ENCODE peak calls at places on chromosomes 7 and 10, in six cellular contexts. D is progenitor cell of endocrine pancreas, Y is gastrocnemius medialis, F is lower lobe of right lung, B is fibroblast of pulmonary artery, X is fibroblast of mammary gland. V is an unnamed sample.

GRCh38 chr7:98178762-98179490 is 32.3 kb upstream of the BHLHA15 start:
- DNase-seq in F (no peak), B (no peak), X (no peak), D (no peak), Y (peak; percentile 62), V (no peak)

GRCh38 chr7:82175319-82175718 is 268.3 kb downstream of the CACNA2D1 start:
- DNase-seq in D (no peak), Y (no peak), F (no peak), X (no peak), B (no peak), V (no peak)

GRCh38 chr10:70561051-70561450 is 41.5 kb downstream of the PRF1 start:
- DNase-seq in Y (no peak), B (no peak), D (no peak), X (peak; percentile 29), F (peak; percentile 67), V (no peak)

GRCh38 chr7:78326189-78326588 is 527.6 kb downstream of the PHTF2 start:
- DNase-seq in D (no peak), Y (no peak), B (peak; percentile 1), F (no peak), X (peak; percentile 2), V (peak; percentile 66)

GRCh38 chr10:33566426-33566825 is 232.0 kb upstream of the NRP1 start:
- DNase-seq in Y (peak; percentile 13), D (no peak), B (no peak), X (no peak), F (no peak), V (no peak)

GRCh38 chr7:58086461-58086860 is 636.5 kb downstream of the ZNF716 start:
- DNase-seq in B (no peak), F (no peak), X (no peak), Y (no peak), D (no peak), V (no peak)

GRCh38 chr7:108294595-108294994 is 161.6 kb downstream of the NRCAM start:
- DNase-seq in X (no peak), B (peak; percentile 45), D (no peak), Y (no peak), F (no peak), V (no peak)

GRCh38 chr7:116571552-116571951 is 46.7 kb downstream of the CAV1 start:
- DNase-seq in Y (no peak), D (no peak), F (no peak), B (no peak), X (peak; percentile 71), V (no peak)

GRCh38 chr7:118185163-118185860 is 1.3 kb downstream of the LSM8 start:
- DNase-seq in X (peak; percentile 45), Y (no peak), D (no peak), B (peak; percentile 20), F (no peak), V (peak; percentile 45)

GRCh38 chr7:118183586-118184391 is at the start of gene LSM8:
- DNase-seq in B (peak; percentile 99), X (peak; percentile 98), F (peak; percentile 97), D (peak; percentile 94), Y (peak; percentile 96), V (peak; percentile 95)

GRCh38 chr7:118182618-118183253 is 1.2 kb upstream of the LSM8 start:
- DNase-seq in D (no peak), Y (no peak), F (no peak), X (no peak), B (no peak), V (no peak)

GRCh38 chr7:118183254-118183585 is 744 bp upstream of the LSM8 start:
- DNase-seq in Y (no peak), X (peak; percentile 16), D (no peak), B (peak; percentile 20), F (no peak), V (no peak)

GRCh38 chr7:118184392-118184899 is 482 bp downstream of the LSM8 start:
- DNase-seq in X (peak; percentile 6), Y (no peak), F (no peak), D (no peak), B (peak; percentile 10), V (no peak)
- TF ChIP-seq CTCF in X (no peak), Y (no peak), F (no peak), D (no peak), B (no peak), V (no peak)

GRCh38 chr7:30841025-30841735 is 70.0 kb downstream of the MINDY4 start:
- DNase-seq in F (no peak), B (peak; percentile 12), X (no peak), D (no peak), Y (no peak), V (peak; percentile 49)

GRCh38 chr7:30840176-30841024 is 69.2 kb downstream of the MINDY4 start:
- DNase-seq in F (no peak), X (no peak), D (no peak), Y (no peak), B (no peak), V (no peak)

GRCh38 chr7:30842542-30843451 is 68.9 kb upstream of the AQP1 start:
- DNase-seq in F (peak; percentile 72), X (peak; percentile 27), Y (no peak), D (no peak), B (peak; percentile 13), V (no peak)

GRCh38 chr7:30843741-30844482 is 67.7 kb upstream of the AQP1 start:
- DNase-seq in D (no peak), B (no peak), X (no peak), Y (no peak), F (no peak), V (no peak)

DNA sequence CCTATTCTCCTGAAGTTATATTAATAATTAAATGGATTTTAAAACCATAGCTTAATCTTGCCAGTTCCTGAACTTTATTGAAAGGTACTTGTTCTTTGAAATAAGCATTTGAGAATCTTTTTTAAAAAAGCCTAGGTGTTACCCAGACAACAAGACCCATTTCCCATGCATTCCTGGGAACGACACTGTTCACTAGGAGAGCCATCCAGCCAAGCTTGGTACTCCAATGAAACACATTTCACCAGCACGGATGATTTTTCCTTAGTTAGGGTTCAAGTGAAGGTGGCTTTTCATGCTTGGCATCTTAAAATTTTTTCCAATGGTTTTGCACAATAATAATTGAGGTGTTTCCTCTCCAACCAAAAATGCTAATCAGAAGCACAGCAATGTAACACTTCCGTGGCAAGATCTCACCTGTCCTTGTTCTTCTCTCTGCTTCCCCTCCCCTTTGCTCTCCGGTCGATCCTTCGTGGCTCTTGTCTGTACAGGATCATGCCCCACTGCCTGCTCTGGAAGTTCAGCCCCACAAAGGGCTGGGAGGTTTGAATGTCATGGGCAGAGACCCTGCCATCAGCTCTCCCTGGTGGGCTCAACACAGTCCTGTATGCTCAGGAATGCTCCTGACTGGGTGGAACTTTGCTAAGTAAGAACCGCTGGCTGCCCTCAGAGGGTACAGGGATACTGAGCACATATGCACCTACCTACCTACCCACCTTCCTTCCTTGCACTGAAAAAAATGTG is 69.7 kb upstream of the AQP1 start:
- DNase-seq in Y (no peak), F (no peak), B (no peak), D (no peak), X (no peak), V (no peak)
- TF ChIP-seq CTCF in Y (no peak), F (no peak), B (no peak), D (no peak), X (no peak), V (no peak)

GRCh38 chr10:11472158-11472753 is 139.2 kb downstream of the USP6NL start:
- DNase-seq in B (peak; percentile 65), D (peak; percentile 44), F (peak; percentile 62), X (peak; percentile 58), Y (peak; percentile 33), V (peak; percentile 15)
- TF ChIP-seq CTCF in B (peak; percentile 91), D (peak; percentile 78), F (peak; percentile 82), X (peak; percentile 90), Y (peak; percentile 75), V (peak; percentile 83)

GRCh38 chr7:90244909-90245841 is at the start of gene CFAP69:
- DNase-seq in X (peak; percentile 88), B (peak; percentile 90), F (peak; percentile 94), Y (peak; percentile 77), D (peak; percentile 92), V (peak; percentile 76)
- TF ChIP-seq CTCF in X (peak; percentile 31), B (peak; percentile 50), F (peak; percentile 15), Y (peak; percentile 40), D (peak; percentile 32), V (no peak)

GRCh38 chr7:6430271-6430940 is 17.3 kb downstream of the DAGLB start:
- DNase-seq in F (no peak), Y (no peak), B (peak; percentile 68), D (no peak), X (peak; percentile 67), V (peak; percentile 55)
- TF ChIP-seq CTCF in F (no peak), Y (no peak), B (peak; percentile 36), D (peak; percentile 27), X (peak; percentile 15), V (peak; percentile 24)

DNA sequence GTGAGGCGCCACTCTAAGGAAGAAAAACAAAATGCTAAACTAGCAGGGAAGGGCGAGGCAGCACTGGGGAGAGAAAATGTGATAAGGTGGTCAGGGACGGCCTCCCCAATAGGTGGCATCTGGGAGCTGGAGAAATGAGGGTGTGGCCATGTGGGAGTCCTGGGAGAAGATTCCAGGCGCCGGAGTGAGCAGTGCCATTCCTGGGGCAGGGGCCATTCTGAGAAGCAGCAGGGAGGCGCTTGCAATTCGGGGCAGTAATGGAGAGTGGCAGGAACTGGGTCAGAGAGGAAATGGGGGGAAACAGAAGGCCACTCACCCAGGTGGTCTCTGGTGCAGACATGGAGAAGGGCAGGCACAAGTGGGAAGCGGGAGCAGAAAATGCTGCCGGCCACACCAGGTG is 61.8 kb upstream of the LRRC18 start:
- DNase-seq in B (no peak), D (no peak), Y (no peak), X (no peak), F (no peak), V (no peak)
- TF ChIP-seq CTCF in B (no peak), D (peak; percentile 14), Y (no peak), X (no peak), F (peak; percentile 7), V (no peak)

GRCh38 chr7:151012031-151012692 is 12.1 kb downstream of the ATG9B start:
- DNase-seq in B (no peak), X (no peak), F (no peak), Y (no peak), D (no peak), V (no peak)

GRCh38 chr7:151013356-151013727 is 11.0 kb downstream of the ATG9B start:
- DNase-seq in D (no peak), B (no peak), Y (no peak), X (no peak), F (peak; percentile 46), V (no peak)

GRCh38 chr7:151011097-151011409 is 13.2 kb downstream of the ATG9B start:
- DNase-seq in D (no peak), X (no peak), Y (no peak), B (no peak), F (no peak), V (no peak)

GRCh38 chr7:151013728-151014497 is 10.4 kb downstream of the ATG9B start:
- DNase-seq in Y (no peak), F (peak; percentile 83), D (peak; percentile 44), B (peak; percentile 56), X (peak; percentile 67), V (peak; percentile 44)

DNA sequence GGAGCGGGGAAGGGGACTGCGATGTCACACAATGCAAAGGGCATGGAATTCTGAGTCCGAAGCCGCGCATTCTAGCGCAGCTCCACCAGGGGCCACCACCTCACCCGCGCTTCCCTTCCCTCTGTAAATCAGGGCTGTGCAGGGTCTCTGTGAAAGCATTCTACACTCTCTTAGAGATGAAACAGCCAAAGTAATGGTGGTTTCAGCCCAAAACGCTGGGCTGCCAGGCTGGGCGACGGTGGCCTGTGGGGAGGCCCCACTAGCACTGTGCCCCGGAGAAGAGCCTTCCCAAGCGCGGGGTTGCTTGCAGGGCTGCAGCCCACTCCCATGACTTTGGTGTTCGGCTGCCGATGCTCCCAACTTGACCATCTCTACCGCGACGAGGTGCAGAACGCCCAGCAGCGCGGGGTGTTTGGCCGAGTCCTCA is 11.4 kb downstream of the ATG9B start:
- DNase-seq in D (no peak), X (peak; percentile 30), F (no peak), Y (no peak), B (peak; percentile 49), V (no peak)
- TF ChIP-seq CTCF in D (peak; percentile 67), X (peak; percentile 63), F (peak; percentile 36), Y (no peak), B (peak; percentile 70), V (peak; percentile 54)

V was measured in astrocyte.